ENCODE peak calls at places on chromosomes 16 and 17, in four cellular contexts. Q, M, W and S are unnamed samples.

GRCh38 chr17:74803388-74803930 is 27.3 kb upstream of the NAT9 start:
- DNase-seq in Q (no peak), M (no peak), W (no peak), S (no peak)

GRCh38 chr17:42760652-42761581 is at the start of gene RAMP2:
- DNase-seq in Q (no peak), M (peak), W (no peak), S (no peak)

GRCh38 chr17:35612924-35613521 is 25.9 kb downstream of the AP2B1 start:
- DNase-seq in Q (peak), M (peak), W (peak), S (peak)

GRCh38 chr17:30290696-30291570 is 811 bp downstream of the BLMH start:
- DNase-seq in Q (peak), M (peak), W (peak), S (peak)

GRCh38 chr17:76909971-76910760 is 42.0 kb downstream of the MGAT5B start:
- DNase-seq in Q (peak), M (no peak), W (peak), S (no peak)

GRCh38 chr17:5669191-5669590 is 84.9 kb upstream of the NLRP1 start:
- DNase-seq in Q (no peak), M (no peak), W (no peak), S (no peak)

GRCh38 chr17:2151634-2152033 is 96.7 kb downstream of the HIC1 start:
- DNase-seq in Q (peak), M (no peak), W (no peak), S (peak)

GRCh38 chr16:4744758-4745569 is 10.6 kb downstream of the DNAAF8 start:
- DNase-seq in Q (no peak), M (peak), W (no peak), S (no peak)

GRCh38 chr17:7816926-7817642 is 16.9 kb upstream of the KDM6B start:
- DNase-seq in Q (no peak), M (no peak), W (no peak), S (no peak)

GRCh38 chr16:69890114-69890890 is 60.8 kb upstream of the CLEC18A start:
- DNase-seq in Q (no peak), M (peak), W (peak), S (peak)

GRCh38 chr17:16986391-16986790 is 14.5 kb upstream of the TNFRSF13B start:
- DNase-seq in Q (peak), M (no peak), W (no peak), S (no peak)

GRCh38 chr17:20200016-20200788 is 191.0 kb downstream of the SPECC1 start:
- DNase-seq in Q (no peak), M (no peak), W (no peak), S (peak)

GRCh38 chr16:27344707-27345106 is 30.9 kb downstream of the IL4R start:
- DNase-seq in Q (no peak), M (no peak), W (no peak), S (no peak)

GRCh38 chr17:67413399-67413798 is 36.3 kb downstream of the PITPNC1 start:
- DNase-seq in Q (peak), M (no peak), W (no peak), S (no peak)

GRCh38 chr16:66509576-66509975 is 40.3 kb downstream of the TK2 start:
- DNase-seq in Q (no peak), M (no peak), W (no peak), S (no peak)

GRCh38 chr17:42783062-42783777 is 2.8 kb downstream of the WNK4 start:
- DNase-seq in Q (peak), M (no peak), W (no peak), S (no peak)